ENCODE peak calls at places on chromosomes 4 and X, in five cellular contexts. Y is naive thymus-derived CD4-positive, alpha-beta T cell; I is right atrium auricular region; V is T follicular helper cell; L is esophagus squamous epithelium. H is an unnamed sample.

GRCh38 chr4:138696058-138696457 is 319.5 kb upstream of the NOCT start:
- DNase-seq in V (no peak), I (no peak), L (no peak), Y (no peak), H (no peak)

GRCh38 chrX:48511561-48511960 is 2.8 kb downstream of the PORCN start:
- DNase-seq in Y (no peak), L (no peak), I (no peak), V (no peak), H (peak)

GRCh38 chr4:113781439-113782040 is 20.0 kb upstream of the CAMK2D start:
- DNase-seq in L (no peak), Y (peak), V (no peak), I (no peak), H (peak)

GRCh38 chr4:155573126-155573525 is 93.5 kb upstream of the GUCY1A1 start:
- DNase-seq in I (no peak), L (no peak), V (no peak), Y (no peak), H (no peak)

GRCh38 chr4:78809928-78810835 is 34.0 kb downstream of the BMP2K start:
- DNase-seq in L (no peak), Y (no peak), I (no peak), V (no peak), H (no peak)

GRCh38 chr4:89216866-89217265 is 90.7 kb downstream of the GPRIN3 start:
- DNase-seq in V (no peak), Y (no peak), I (no peak), L (no peak), H (no peak)

GRCh38 chr4:24813732-24814131 is 18.4 kb downstream of the SOD3 start:
- DNase-seq in V (no peak), L (no peak), Y (no peak), I (no peak), H (no peak)

GRCh38 chrX:16113978-16114554 is 9.3 kb upstream of the GRPR start:
- DNase-seq in I (no peak), V (no peak), L (no peak), Y (no peak), H (no peak)

GRCh38 chr4:186621959-186622553 is 66.7 kb upstream of the MTNR1A start:
- DNase-seq in L (no peak), V (no peak), Y (no peak), I (no peak), H (no peak)

GRCh38 chr4:109560687-109561452 is 824 bp downstream of the MCUB start:
- DNase-seq in I (peak), L (no peak), Y (peak), V (peak), H (peak)

GRCh38 chr4:103786014-103786413 is 66.2 kb upstream of the TACR3 start:
- DNase-seq in Y (no peak), L (no peak), V (no peak), I (no peak), H (peak)

GRCh38 chr4:106329027-106329618 is 12.8 kb downstream of the AIMP1 start:
- DNase-seq in Y (peak), I (no peak), L (no peak), V (no peak), H (peak)